ENCODE peak calls at places on chromosomes 5 and 9, in five cellular contexts. P, N, F, M and T are unnamed samples.

GRCh38 chr9:72041775-72042194 is 18.6 kb downstream of the C9orf57 start:
- DNase-seq in P (no peak), N (no peak), F (peak), M (peak), T (peak)

GRCh38 chr9:114460513-114461225 is 44.6 kb downstream of the WHRN start:
- DNase-seq in P (no peak), N (no peak), F (no peak), M (no peak), T (no peak)

GRCh38 chr5:151030377-151030776 is 10.0 kb downstream of the GPX3 start:
- DNase-seq in P (no peak), N (no peak), F (no peak), M (no peak), T (no peak)

GRCh38 chr5:3284506-3284905 is 311.1 kb upstream of the IRX1 start:
- DNase-seq in P (no peak), N (no peak), F (no peak), M (no peak), T (no peak)

GRCh38 chr5:104541129-104541528 is 978.5 kb upstream of the NUDT12 start:
- DNase-seq in P (no peak), N (no peak), F (no peak), M (no peak), T (no peak)

GRCh38 chr9:85200726-85201402 is 531.3 kb downstream of the NTRK2 start:
- DNase-seq in P (peak), N (no peak), F (peak), M (no peak), T (no peak)

GRCh38 chr9:129282308-129283211 is 104.5 kb upstream of the IER5L start:
- DNase-seq in P (no peak), N (no peak), F (no peak), M (no peak), T (no peak)

GRCh38 chr9:3497406-3497805 is 28.4 kb downstream of the RFX3 start:
- DNase-seq in P (no peak), N (no peak), F (no peak), M (no peak), T (no peak)

GRCh38 chr5:14668247-14668646 is 3.7 kb downstream of the OTULIN start:
- DNase-seq in P (no peak), N (no peak), F (no peak), M (no peak), T (no peak)

GRCh38 chr5:160310910-160311295 is 1.5 kb downstream of the CCNJL start:
- DNase-seq in P (no peak), N (no peak), F (no peak), M (no peak), T (no peak)

GRCh38 chr5:53360811-53361210 is 119.6 kb upstream of the FST start:
- DNase-seq in P (no peak), N (no peak), F (peak), M (no peak), T (no peak)

GRCh38 chr5:16521561-16522090 is 56.0 kb upstream of the ZNF622 start:
- DNase-seq in P (no peak), N (no peak), F (no peak), M (no peak), T (no peak)

GRCh38 chr9:102479191-102479590 is 515.9 kb upstream of the CYLC2 start:
- DNase-seq in P (no peak), N (no peak), F (no peak), M (no peak), T (no peak)

GRCh38 chr5:172417983-172418630 is 36.2 kb downstream of the SH3PXD2B start:
- DNase-seq in P (peak), N (no peak), F (peak), M (peak), T (peak)

GRCh38 chr5:116068028-116068632 is 16.7 kb upstream of the COMMD10 start:
- DNase-seq in P (no peak), N (peak), F (peak), M (no peak), T (peak)

GRCh38 chr9:113623851-113624485 is 160.4 kb downstream of the RGS3 start:
- DNase-seq in P (no peak), N (no peak), F (peak), M (no peak), T (no peak)

GRCh38 chr9:111658943-111659342 is 2.5 kb upstream of the GNG10 start:
- DNase-seq in P (no peak), N (no peak), F (no peak), M (no peak), T (no peak)

GRCh38 chr5:168865973-168866372 is 286.8 kb upstream of the PANK3 start:
- DNase-seq in P (no peak), N (no peak), F (no peak), M (no peak), T (no peak)

GRCh38 chr5:126919566-126919965 is 110.8 kb downstream of the MARCHF3 start:
- DNase-seq in P (no peak), N (no peak), F (no peak), M (no peak), T (no peak)

GRCh38 chr5:130705368-130705767 is 459.7 kb downstream of the HINT1 start:
- DNase-seq in P (no peak), N (no peak), F (no peak), M (no peak), T (no peak)